ENCODE peak calls at places on chromosome 1, in nine cellular contexts. Q is left ventricle myocardium inferior; H is stimulated activated CD4-positive, alpha-beta T cell treated with anti-CD3 and anti-CD28 coated beads, Interleukin-12 subunit alpha, Interleukin-12 subunit beta, amount 100 ng/mL, for 4 hours; T is AG08396; R is glutamatergic neuron; C is non-pigmented ciliary epithelial cell; V is AG09309; F is aorta; E is HL-60. B is an unnamed sample.

GRCh38 chr1:93798301-93798700 is 80.7 kb downstream of the DNTTIP2 start:
- DNase-seq in Q (no peak), H (no peak), T (peak; percentile 71), R (no peak), C (peak; percentile 76), V (peak; percentile 83), F (no peak), E (no peak), B (no peak)

GRCh38 chr1:152052606-152053005 is 15.8 kb upstream of the S100A11 start:
- DNase-seq in Q (peak; percentile 83), H (peak; percentile 86), T (peak; percentile 77), R (peak; percentile 92), C (no peak), V (no peak), F (peak; percentile 96), E (peak; percentile 86), B (peak; percentile 93)

GRCh38 chr1:119011706-119012105 is 23.6 kb upstream of the TBX15 start:
- DNase-seq in Q (no peak), H (no peak), T (no peak), R (no peak), C (no peak), V (no peak), F (no peak), E (no peak), B (no peak)

GRCh38 chr1:22641906-22642636 is 1.4 kb upstream of the C1QC start:
- DNase-seq in Q (peak; percentile 86), H (peak; percentile 72), T (peak; percentile 84), R (peak; percentile 92), C (no peak), V (no peak), F (peak; percentile 95), E (peak; percentile 48), B (peak; percentile 76)

GRCh38 chr1:240258910-240259309 is 167.2 kb downstream of the FMN2 start:
- DNase-seq in Q (no peak), H (no peak), T (peak; percentile 51), R (no peak), C (peak; percentile 40), V (peak; percentile 98), F (no peak), E (no peak), B (no peak)

GRCh38 chr1:84387480-84388163 is 10.7 kb upstream of the DNASE2B start:
- DNase-seq in Q (no peak), H (no peak), T (no peak), R (no peak), C (no peak), V (no peak), F (no peak), E (peak; percentile 11), B (no peak)

GRCh38 chr1:112461200-112461871 is 47.4 kb upstream of the WNT2B start:
- DNase-seq in Q (no peak), H (no peak), T (no peak), R (no peak), C (no peak), V (no peak), F (no peak), E (no peak), B (no peak)

GRCh38 chr1:44733365-44733764 is 2.4 kb upstream of the RNU5D-1 start:
- DNase-seq in Q (no peak), H (no peak), T (peak; percentile 57), R (no peak), C (no peak), V (no peak), F (no peak), E (no peak), B (no peak)

B was measured in right atrium auricular region.